ENCODE peak calls at places on chromosomes 5 and 9, in nine cellular contexts. K is mammary epithelial cell, T is A673, S is spleen, Y is neuronal stem cell, A is brain microvascular endothelial cell, H is Peyer's patch, C is IMR-90, O is SK-N-SH. R is an unnamed sample.

GRCh38 chr5:132378580-132378979 is 9.1 kb downstream of the SLC22A5 start:
- DNase-seq in T (no peak), C (peak), A (no peak), K (no peak), H (no peak), Y (no peak), S (no peak), O (no peak), R (peak)

GRCh38 chr5:143118222-143118621 is 285.3 kb downstream of the NR3C1 start:
- DNase-seq in K (no peak), S (peak), Y (no peak), O (no peak), T (no peak), H (no peak), C (no peak), A (no peak), R (no peak)

GRCh38 chr5:134070648-134070978 is 43.9 kb upstream of the TCF7 start:
- DNase-seq in Y (no peak), O (no peak), A (peak), H (no peak), K (peak), S (no peak), C (peak), T (no peak), R (peak)

GRCh38 chr5:142507528-142507927 is 178.4 kb downstream of the FGF1 start:
- DNase-seq in C (no peak), T (no peak), S (no peak), Y (no peak), H (no peak), O (no peak), K (peak), A (no peak), R (no peak)

GRCh38 chr5:16493261-16493660 is 27.7 kb upstream of the ZNF622 start:
- DNase-seq in O (no peak), S (no peak), H (no peak), K (peak), T (no peak), Y (no peak), A (no peak), C (no peak), R (peak)

GRCh38 chr5:148740966-148741742 is 85.3 kb upstream of the ADRB2 start:
- DNase-seq in C (peak), K (peak), T (peak), H (no peak), O (peak), S (no peak), Y (peak), A (peak), R (no peak)

GRCh38 chr9:100099722-100100042 is 639 bp downstream of the INVS start:
- DNase-seq in Y (no peak), K (no peak), S (no peak), H (no peak), T (no peak), C (no peak), A (no peak), O (peak), R (no peak)

GRCh38 chr9:133164209-133164590 is 486 bp upstream of the GBGT1 start:
- DNase-seq in O (no peak), H (peak), A (no peak), Y (no peak), C (no peak), S (no peak), T (no peak), K (no peak), R (no peak)

GRCh38 chr9:110911659-110912473 is 126.4 kb downstream of the LPAR1 start:
- DNase-seq in Y (no peak), C (peak), K (peak), H (no peak), S (no peak), T (no peak), A (peak), O (no peak), R (no peak)

GRCh38 chr5:9562101-9562500 is 16.2 kb upstream of the SEMA5A start:
- DNase-seq in O (no peak), T (peak), C (no peak), S (no peak), K (no peak), A (peak), Y (no peak), H (no peak), R (no peak)

GRCh38 chr5:9557696-9558095 is 11.8 kb upstream of the SEMA5A start:
- DNase-seq in T (no peak), C (peak), O (no peak), Y (no peak), K (peak), A (peak), S (no peak), H (no peak), R (no peak)

GRCh38 chr5:9558319-9558965 is 12.6 kb upstream of the SEMA5A start:
- DNase-seq in T (no peak), A (no peak), Y (no peak), S (no peak), C (no peak), K (no peak), O (no peak), H (no peak), R (no peak)

GRCh38 chr5:9555961-9556360 is 10.1 kb upstream of the SEMA5A start:
- DNase-seq in K (no peak), S (no peak), T (no peak), O (no peak), H (no peak), Y (no peak), A (no peak), C (no peak), R (no peak)

DNA sequence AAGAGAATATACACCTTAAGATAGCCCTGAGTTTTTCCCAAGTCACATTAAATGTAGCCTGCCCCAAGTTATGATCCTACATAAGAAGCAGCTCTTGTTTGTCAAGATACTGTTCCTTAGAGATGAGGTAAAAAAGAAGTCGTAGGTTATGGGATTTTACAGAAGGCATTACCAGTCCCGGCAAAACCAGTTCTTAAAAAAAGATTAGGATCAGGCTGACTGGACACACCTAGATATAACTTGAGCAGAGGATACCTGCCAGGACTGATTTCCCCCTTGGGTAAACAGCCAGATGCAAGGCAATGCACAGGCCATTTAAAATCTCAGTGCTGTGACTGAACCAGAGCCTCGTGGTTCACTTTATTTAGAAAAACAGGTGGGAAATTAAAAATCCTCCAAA is 14.1 kb upstream of the SEMA5A start:
- DNase-seq in T (no peak), K (no peak), O (no peak), H (no peak), C (no peak), Y (no peak), A (no peak), S (no peak), R (peak)
- H3K27ac ChIP-seq in T (no peak), K (no peak), O (no peak), H (no peak), C (no peak), Y (no peak), A (no peak), S (no peak), R (no peak)

DNA sequence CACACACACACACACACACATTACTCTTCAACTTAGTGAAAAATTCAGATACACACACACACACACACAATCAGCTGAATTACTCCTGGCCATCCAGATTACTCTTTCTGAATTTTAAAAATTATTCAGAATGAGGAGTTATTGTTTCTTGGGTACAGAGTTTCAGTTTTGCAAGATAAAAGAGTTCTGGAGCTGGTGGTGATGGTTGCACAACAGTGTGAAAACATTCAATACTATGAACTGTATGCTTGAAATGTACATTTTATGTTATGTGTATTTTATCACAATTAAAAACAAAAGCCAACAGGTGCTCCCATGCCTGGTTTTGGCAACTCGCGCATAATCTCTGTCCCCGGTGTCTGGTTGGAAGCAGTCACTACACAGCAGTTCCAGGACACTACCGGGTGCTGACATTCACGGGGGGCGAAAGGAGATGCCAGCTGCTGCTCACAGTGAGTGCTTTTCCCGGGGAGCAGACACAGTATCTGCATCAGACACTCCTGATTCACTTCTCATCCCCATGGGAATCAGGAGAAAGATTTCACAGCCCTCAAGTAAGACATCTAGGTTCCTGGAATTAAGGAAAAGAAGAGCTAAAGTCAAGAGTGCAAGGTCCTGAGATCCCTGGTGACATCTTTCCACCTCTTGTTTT is 55.7 kb downstream of the LHFPL2 start:
- DNase-seq in Y (no peak), O (no peak), C (no peak), H (no peak), S (no peak), A (no peak), K (no peak), T (no peak), R (no peak)
- H3K27ac ChIP-seq in Y (no peak), O (peak), C (peak), H (no peak), S (no peak), A (peak), K (no peak), T (no peak), R (no peak)

GRCh38 chr9:13444272-13444608 is 164.7 kb upstream of the MPDZ start:
- DNase-seq in K (no peak), Y (no peak), H (no peak), T (no peak), O (no peak), S (no peak), C (no peak), A (no peak), R (no peak)

GRCh38 chr9:13445123-13445522 is 165.6 kb upstream of the MPDZ start:
- DNase-seq in A (no peak), Y (no peak), H (no peak), K (no peak), S (no peak), C (no peak), T (no peak), O (no peak), R (no peak)

GRCh38 chr9:13446261-13446660 is 166.8 kb upstream of the MPDZ start:
- DNase-seq in H (no peak), Y (no peak), K (no peak), T (no peak), O (no peak), A (no peak), C (no peak), S (no peak), R (no peak)

GRCh38 chr9:13444696-13445095 is 165.2 kb upstream of the MPDZ start:
- DNase-seq in C (no peak), O (no peak), S (no peak), A (no peak), T (no peak), Y (no peak), K (no peak), H (no peak), R (no peak)

DNA sequence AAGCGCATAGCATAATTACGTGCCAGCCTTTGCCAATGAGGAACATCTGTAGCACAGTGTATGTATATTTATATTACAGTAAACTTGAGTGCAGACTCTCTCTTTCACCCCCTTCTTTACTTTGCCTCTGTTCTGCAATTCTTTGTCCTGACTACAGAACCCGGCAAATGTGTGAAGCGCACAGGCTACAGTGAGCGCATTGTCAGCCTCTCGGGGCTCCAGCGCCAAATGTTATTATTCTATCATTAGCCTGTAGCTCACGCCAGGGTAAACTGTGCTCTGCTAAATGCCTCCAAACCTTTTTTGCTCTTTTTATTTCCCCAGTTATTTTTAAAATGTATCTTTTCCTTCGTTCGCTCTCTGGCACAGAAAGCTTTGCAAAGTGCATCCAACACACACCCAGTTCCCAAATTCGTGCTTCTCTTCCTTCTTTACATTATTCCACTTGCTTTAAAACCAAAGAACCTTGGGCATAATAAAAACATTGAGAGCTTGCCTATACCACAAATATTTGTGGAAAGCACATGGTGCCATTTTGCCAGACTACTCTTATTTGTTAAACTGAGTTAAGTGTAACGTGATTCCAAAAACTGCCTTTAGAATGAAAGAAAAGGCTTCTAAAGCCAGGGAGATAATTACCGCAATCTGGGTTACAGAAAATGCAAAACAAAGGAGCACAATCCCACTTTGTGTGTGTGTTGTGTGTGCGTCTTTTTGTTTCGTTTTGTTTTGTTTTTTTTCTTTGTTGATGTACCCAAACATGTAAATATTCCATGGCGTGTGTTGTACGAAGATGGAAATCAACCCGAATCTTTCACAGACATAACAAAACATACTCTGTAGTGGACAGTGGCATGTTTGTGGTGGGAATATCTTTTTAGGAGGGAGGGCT is 164.1 kb upstream of the MPDZ start:
- DNase-seq in Y (no peak), A (no peak), O (no peak), C (no peak), S (no peak), K (peak), T (no peak), H (no peak), R (no peak)
- H3K27ac ChIP-seq in Y (no peak), A (no peak), O (no peak), C (no peak), S (no peak), K (no peak), T (no peak), H (no peak), R (no peak)

GRCh38 chr5:147403659-147404640 is 105.9 kb downstream of the DPYSL3 start:
- DNase-seq in A (peak), T (no peak), S (no peak), H (no peak), C (peak), Y (no peak), K (peak), O (no peak), R (peak)
- H3K27ac ChIP-seq in A (peak), T (no peak), S (peak), H (peak), C (peak), Y (no peak), K (peak), O (peak), R (peak)

DNA sequence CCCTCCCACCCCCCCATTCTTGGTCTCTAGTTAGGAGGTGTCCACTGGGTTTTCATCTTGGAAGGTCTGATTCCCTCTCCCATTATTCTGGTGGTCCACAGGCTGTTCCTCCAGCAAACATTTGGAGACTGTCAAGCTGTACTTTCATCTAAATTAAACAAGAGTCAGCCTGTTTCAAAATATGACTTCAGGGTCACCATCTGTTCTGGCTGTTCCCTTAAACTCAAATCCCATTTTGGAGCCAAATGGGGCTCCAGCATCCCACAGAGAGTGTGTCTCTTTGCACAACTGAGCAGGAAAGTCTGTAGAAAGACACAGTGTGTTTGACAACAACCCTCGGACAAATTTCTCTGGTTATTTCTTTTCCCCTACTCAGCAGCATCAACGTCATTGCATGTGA is 20.5 kb downstream of the COL15A1 start:
- DNase-seq in O (no peak), A (no peak), Y (no peak), T (no peak), S (no peak), C (peak), K (no peak), H (no peak), R (no peak)
- H3K27ac ChIP-seq in O (no peak), A (no peak), Y (no peak), T (no peak), S (no peak), C (peak), K (no peak), H (no peak), R (no peak)

GRCh38 chr9:36158917-36159316 is 10.3 kb upstream of the CCIN start:
- DNase-seq in O (no peak), S (peak), A (no peak), C (peak), T (no peak), Y (no peak), H (no peak), K (no peak), R (no peak)
- H3K27ac ChIP-seq in O (peak), S (no peak), A (no peak), C (no peak), T (no peak), Y (no peak), H (peak), K (no peak), R (no peak)

DNA sequence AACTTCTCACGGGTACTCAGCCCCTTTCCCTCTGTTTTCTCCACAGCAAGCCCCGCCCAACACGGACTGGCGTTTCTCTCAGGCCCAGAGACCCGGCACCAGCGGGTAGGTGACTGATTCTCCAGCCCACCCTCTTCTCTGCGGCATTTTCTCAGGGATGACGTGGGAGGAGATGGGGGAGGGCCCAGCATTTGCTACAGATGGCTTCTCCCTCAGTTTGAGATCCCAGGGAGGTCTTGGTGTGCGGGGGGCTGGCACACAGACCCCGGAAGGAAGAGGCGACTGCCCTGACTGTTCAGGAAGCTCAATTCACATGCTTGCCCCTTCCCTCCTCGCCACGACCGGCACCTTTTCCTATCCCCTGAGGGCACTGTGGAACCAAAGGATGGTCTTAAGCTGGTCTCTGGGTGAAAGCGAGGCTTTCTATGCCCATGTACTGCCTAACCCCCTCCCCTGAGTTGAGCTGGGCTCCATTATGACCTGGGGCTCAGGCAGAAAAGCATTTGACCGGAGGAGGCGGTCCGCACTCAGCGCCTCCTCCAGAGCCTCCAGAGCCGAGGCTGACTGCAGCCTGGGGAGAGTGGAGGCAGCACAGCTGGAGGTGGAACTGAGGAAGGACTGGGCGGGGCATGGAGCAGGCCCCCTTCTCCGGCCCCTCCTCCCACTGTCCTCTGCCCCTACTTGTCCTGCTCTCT is 6.0 kb downstream of the PCDHGC5 start:
- DNase-seq in H (no peak), Y (no peak), A (no peak), O (no peak), T (peak), S (no peak), K (no peak), C (peak), R (no peak)
- H3K27ac ChIP-seq in H (no peak), Y (peak), A (peak), O (peak), T (peak), S (no peak), K (no peak), C (no peak), R (no peak)

GRCh38 chr5:6868170-6868569 is 154.9 kb downstream of the TENT4A start:
- DNase-seq in C (no peak), K (no peak), S (no peak), O (peak), Y (no peak), T (no peak), H (no peak), A (no peak), R (no peak)
- H3K27ac ChIP-seq in C (no peak), K (no peak), S (no peak), O (no peak), Y (no peak), T (no peak), H (no peak), A (no peak), R (no peak)

DNA sequence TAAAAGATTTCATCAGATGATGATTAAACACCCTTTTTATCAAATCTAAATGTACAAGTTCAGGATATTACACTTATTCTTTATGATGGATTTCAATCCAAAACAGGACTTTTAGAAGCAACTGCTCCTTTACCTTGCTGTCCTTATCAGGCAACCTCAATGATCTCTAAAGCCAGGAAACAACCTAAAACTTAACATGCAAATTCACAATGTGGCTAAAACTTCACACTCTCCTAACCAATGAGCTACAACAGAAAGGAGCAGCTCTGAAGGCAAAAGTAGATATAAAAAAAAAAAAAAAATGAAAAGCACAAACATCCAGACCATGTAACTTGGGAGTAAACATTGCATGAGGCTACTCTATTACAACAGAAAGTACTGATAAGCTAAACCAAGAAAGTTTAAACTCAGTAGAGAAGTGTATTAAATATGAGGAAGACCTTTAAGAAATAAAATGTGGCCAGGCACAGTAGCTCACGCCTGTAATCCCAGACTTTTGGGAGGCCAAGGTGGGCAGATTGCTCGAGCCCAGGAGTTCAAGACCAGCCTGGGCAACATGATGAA is 22.9 kb downstream of the SLC25A51 start:
- DNase-seq in T (no peak), O (no peak), H (no peak), K (no peak), C (peak), Y (no peak), A (no peak), S (no peak), R (no peak)
- H3K27ac ChIP-seq in T (no peak), O (no peak), H (no peak), K (no peak), C (peak), Y (no peak), A (no peak), S (no peak), R (no peak)

R was measured in epithelial cell of prostate.